ENCODE peak calls at places on chromosome 4, in five cellular contexts. One of them, this sample, is unnamed. For H3K27me3, the result is how much of the 10 kb centered on the place peaks cover.

GRCh38 chr4:141229408-141230101 is 8.9 kb downstream of the ZNF330 start:
- DNase-seq in SJCRH30: no peak
- DNase-seq in psoas muscle: no peak
- DNase-seq in transverse colon: no peak
- DNase-seq in testis: no peak
- DNase-seq in this sample: no peak

GRCh38 chr4:67638157-67638556 is 62.8 kb downstream of the UBA6 start:
- DNase-seq in SJCRH30: no peak
- DNase-seq in psoas muscle: no peak
- DNase-seq in transverse colon: no peak
- DNase-seq in testis: no peak
- DNase-seq in this sample: no peak

GRCh38 chr4:94419956-94420355 is 31.8 kb upstream of the PDLIM5 start:
- DNase-seq in SJCRH30: no peak
- DNase-seq in psoas muscle: no peak
- DNase-seq in transverse colon: no peak
- DNase-seq in testis: no peak
- DNase-seq in this sample: no peak

GRCh38 chr4:82430193-82431025 is at the start of the genes ENOPH1 and HNRNPDL:
- DNase-seq in SJCRH30: peak
- DNase-seq in psoas muscle: peak
- DNase-seq in transverse colon: peak
- DNase-seq in testis: peak
- DNase-seq in this sample: peak

GRCh38 chr4:171561419-171561818 is 251.8 kb upstream of the GALNTL6 start:
- DNase-seq in SJCRH30: no peak
- DNase-seq in psoas muscle: no peak
- DNase-seq in transverse colon: no peak
- DNase-seq in testis: no peak
- DNase-seq in this sample: no peak

GRCh38 chr4:173360587-173361221 is 10.1 kb upstream of the SAP30 start:
- DNase-seq in SJCRH30: no peak
- DNase-seq in psoas muscle: no peak
- DNase-seq in transverse colon: no peak
- DNase-seq in testis: no peak
- DNase-seq in this sample: peak

GRCh38 chr4:19807505-19807904 is 444.2 kb upstream of the SLIT2 start:
- DNase-seq in SJCRH30: no peak
- DNase-seq in psoas muscle: no peak
- DNase-seq in transverse colon: no peak
- DNase-seq in testis: no peak
- DNase-seq in this sample: no peak

GRCh38 chr4:129094347-129094746 is 1.0 kb upstream of the SCLT1 start:
- DNase-seq in SJCRH30: no peak
- DNase-seq in psoas muscle: no peak
- DNase-seq in transverse colon: no peak
- DNase-seq in testis: no peak
- DNase-seq in this sample: no peak

GRCh38 chr4:109810580-109811387 is 4.8 kb upstream of the GAR1 start:
- DNase-seq in SJCRH30: no peak
- DNase-seq in psoas muscle: no peak
- DNase-seq in transverse colon: peak
- DNase-seq in testis: no peak
- DNase-seq in this sample: no peak

GRCh38 chr4:123867910-123868587 is 471.5 kb downstream of the SPRY1 start:
- DNase-seq in SJCRH30: no peak
- DNase-seq in psoas muscle: no peak
- DNase-seq in transverse colon: no peak
- DNase-seq in testis: no peak
- DNase-seq in this sample: no peak

DNA sequence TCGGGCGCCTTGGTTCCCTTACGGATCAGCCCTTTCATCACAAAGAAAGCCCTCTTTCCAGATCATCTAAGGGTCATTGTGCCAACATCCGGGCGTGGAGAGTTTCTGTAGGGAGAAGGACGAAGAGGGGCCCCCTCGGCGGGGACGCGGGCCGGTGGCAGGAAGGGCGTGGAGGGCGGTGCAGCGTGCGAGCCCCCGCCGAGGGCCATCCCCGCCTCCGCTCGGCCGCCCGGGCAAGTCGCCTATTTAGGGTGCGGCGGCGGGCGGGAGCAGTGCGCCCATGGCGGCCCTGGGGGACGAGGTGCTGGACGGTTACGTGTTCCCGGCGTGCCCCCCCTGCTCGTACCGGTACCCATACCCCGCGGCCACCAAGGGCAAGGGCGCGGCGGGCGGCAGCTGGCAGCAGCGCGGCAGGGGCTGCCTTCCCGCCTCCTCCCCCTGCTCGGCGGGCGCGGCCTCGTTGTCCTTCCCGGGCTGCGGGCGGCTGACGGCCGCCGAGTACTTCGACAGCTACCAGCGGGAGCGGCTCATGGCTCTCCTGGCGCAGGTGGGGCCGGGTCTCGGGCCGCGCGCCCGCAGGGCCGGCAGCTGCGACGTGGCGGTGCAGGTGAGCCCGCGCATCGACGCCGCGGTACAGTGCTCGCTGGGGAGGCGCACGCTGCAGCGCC is at the start of gene ZAR1:
- DNase-seq in SJCRH30: no peak
- DNase-seq in psoas muscle: peak
- DNase-seq in transverse colon: no peak
- DNase-seq in testis: no peak
- DNase-seq in this sample: no peak
- H3K27me3 ChIP-seq in SJCRH30: under half
- H3K27me3 ChIP-seq in psoas muscle: half or more
- H3K27me3 ChIP-seq in transverse colon: half or more
- H3K27me3 ChIP-seq in testis: under half
- H3K27me3 ChIP-seq in this sample: under half

GRCh38 chr4:2048831-2049230 is 10.3 kb upstream of the NAT8L start:
- DNase-seq in SJCRH30: no peak
- DNase-seq in psoas muscle: no peak
- DNase-seq in transverse colon: no peak
- DNase-seq in testis: no peak
- DNase-seq in this sample: no peak

GRCh38 chr4:2047781-2048581 is 11.1 kb upstream of the NAT8L start:
- DNase-seq in SJCRH30: no peak
- DNase-seq in psoas muscle: no peak
- DNase-seq in transverse colon: no peak
- DNase-seq in testis: no peak
- DNase-seq in this sample: no peak

GRCh38 chr4:2049381-2049780 is 9.7 kb upstream of the NAT8L start:
- DNase-seq in SJCRH30: no peak
- DNase-seq in psoas muscle: no peak
- DNase-seq in transverse colon: no peak
- DNase-seq in testis: no peak
- DNase-seq in this sample: no peak

GRCh38 chr4:2049811-2050210 is 9.3 kb upstream of the NAT8L start:
- DNase-seq in SJCRH30: no peak
- DNase-seq in psoas muscle: no peak
- DNase-seq in transverse colon: no peak
- DNase-seq in testis: no peak
- DNase-seq in this sample: no peak

GRCh38 chr4:2051086-2051485 is 8.0 kb upstream of the NAT8L start:
- DNase-seq in SJCRH30: no peak
- DNase-seq in psoas muscle: no peak
- DNase-seq in transverse colon: no peak
- DNase-seq in testis: no peak
- DNase-seq in this sample: no peak
- H3K27me3 ChIP-seq in SJCRH30: under half
- H3K27me3 ChIP-seq in psoas muscle: under half
- H3K27me3 ChIP-seq in transverse colon: half or more
- H3K27me3 ChIP-seq in testis: under half
- H3K27me3 ChIP-seq in this sample: under half

DNA sequence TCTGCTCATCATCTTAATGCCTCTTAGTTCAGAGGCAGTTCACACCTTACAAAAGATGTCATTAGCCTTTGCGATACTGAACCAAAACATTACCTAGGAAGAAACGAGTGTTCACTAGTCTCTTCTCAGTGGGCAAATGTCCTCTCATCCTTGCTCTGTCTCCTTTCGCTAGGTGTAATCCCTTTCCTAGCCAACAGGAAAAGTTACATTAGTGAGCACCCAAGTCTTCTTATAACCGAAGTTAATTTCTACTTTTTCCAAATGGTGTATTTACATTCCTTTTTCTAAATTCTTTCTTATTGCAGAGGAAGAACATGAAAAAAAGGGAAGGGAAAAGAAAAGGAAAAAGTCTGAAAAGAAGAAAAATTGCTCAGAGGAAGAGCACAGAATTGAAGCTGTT is 46.9 kb downstream of the SMIM31 start:
- DNase-seq in SJCRH30: no peak
- DNase-seq in psoas muscle: no peak
- DNase-seq in transverse colon: no peak
- DNase-seq in testis: no peak
- DNase-seq in this sample: no peak
- H3K27me3 ChIP-seq in SJCRH30: under half
- H3K27me3 ChIP-seq in psoas muscle: under half
- H3K27me3 ChIP-seq in transverse colon: under half
- H3K27me3 ChIP-seq in testis: under half
- H3K27me3 ChIP-seq in this sample: under half

GRCh38 chr4:108157655-108158054 is 11.1 kb downstream of the LEF1 start:
- DNase-seq in SJCRH30: no peak
- DNase-seq in psoas muscle: no peak
- DNase-seq in transverse colon: no peak
- DNase-seq in testis: no peak
- DNase-seq in this sample: no peak

GRCh38 chr4:108163352-108163751 is 5.4 kb downstream of the LEF1 start:
- DNase-seq in SJCRH30: no peak
- DNase-seq in psoas muscle: no peak
- DNase-seq in transverse colon: no peak
- DNase-seq in testis: no peak
- DNase-seq in this sample: peak

GRCh38 chr4:108159845-108160244 is 8.9 kb downstream of the LEF1 start:
- DNase-seq in SJCRH30: no peak
- DNase-seq in psoas muscle: no peak
- DNase-seq in transverse colon: no peak
- DNase-seq in testis: no peak
- DNase-seq in this sample: no peak

GRCh38 chr4:108156391-108156790 is 12.3 kb downstream of the LEF1 start:
- DNase-seq in SJCRH30: no peak
- DNase-seq in psoas muscle: no peak
- DNase-seq in transverse colon: no peak
- DNase-seq in testis: no peak
- DNase-seq in this sample: no peak

DNA sequence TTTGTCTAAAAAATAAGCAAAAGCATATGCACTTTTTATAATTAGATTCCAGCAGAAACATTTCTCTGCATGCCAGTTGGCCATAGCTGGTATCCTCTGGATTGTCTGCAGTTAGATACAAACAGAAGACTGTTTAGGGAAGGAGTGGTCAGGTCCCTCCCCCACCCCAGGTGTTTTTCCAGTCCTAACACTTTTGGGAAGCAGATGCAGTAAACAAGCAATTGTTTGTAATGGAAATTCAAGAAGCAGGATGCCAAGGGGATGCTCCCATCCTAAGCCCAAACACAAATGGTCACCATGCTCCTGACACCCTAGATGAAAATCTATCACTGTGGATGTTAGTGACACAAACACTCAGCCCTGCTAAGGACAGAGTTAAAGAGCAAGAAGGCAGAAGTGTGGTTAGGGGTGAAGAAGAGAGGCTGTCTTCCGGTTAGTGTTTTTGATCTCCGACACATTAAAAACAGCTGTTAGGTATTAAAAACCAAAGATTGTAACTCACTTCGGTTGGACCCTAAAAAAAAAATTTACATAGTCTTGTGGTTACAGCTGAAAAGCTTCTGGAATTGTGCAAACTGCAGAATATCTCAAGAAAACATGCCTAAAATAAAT is 7.9 kb downstream of the LEF1 start:
- DNase-seq in SJCRH30: no peak
- DNase-seq in psoas muscle: no peak
- DNase-seq in transverse colon: no peak
- DNase-seq in testis: no peak
- DNase-seq in this sample: no peak
- H3K27me3 ChIP-seq in SJCRH30: under half
- H3K27me3 ChIP-seq in psoas muscle: half or more
- H3K27me3 ChIP-seq in transverse colon: half or more
- H3K27me3 ChIP-seq in testis: under half
- H3K27me3 ChIP-seq in this sample: under half

GRCh38 chr4:184313710-184314659 is 96.3 kb upstream of the ENPP6 start:
- DNase-seq in SJCRH30: no peak
- DNase-seq in psoas muscle: no peak
- DNase-seq in transverse colon: peak
- DNase-seq in testis: no peak
- DNase-seq in this sample: no peak
- H3K27me3 ChIP-seq in SJCRH30: under half
- H3K27me3 ChIP-seq in psoas muscle: under half
- H3K27me3 ChIP-seq in transverse colon: under half
- H3K27me3 ChIP-seq in testis: under half
- H3K27me3 ChIP-seq in this sample: under half

GRCh38 chr4:7514281-7514680 is 79.6 kb upstream of the PSAPL1 start:
- DNase-seq in SJCRH30: no peak
- DNase-seq in psoas muscle: no peak
- DNase-seq in transverse colon: no peak
- DNase-seq in testis: no peak
- DNase-seq in this sample: no peak
- H3K27me3 ChIP-seq in SJCRH30: under half
- H3K27me3 ChIP-seq in psoas muscle: under half
- H3K27me3 ChIP-seq in transverse colon: under half
- H3K27me3 ChIP-seq in testis: under half
- H3K27me3 ChIP-seq in this sample: under half

DNA sequence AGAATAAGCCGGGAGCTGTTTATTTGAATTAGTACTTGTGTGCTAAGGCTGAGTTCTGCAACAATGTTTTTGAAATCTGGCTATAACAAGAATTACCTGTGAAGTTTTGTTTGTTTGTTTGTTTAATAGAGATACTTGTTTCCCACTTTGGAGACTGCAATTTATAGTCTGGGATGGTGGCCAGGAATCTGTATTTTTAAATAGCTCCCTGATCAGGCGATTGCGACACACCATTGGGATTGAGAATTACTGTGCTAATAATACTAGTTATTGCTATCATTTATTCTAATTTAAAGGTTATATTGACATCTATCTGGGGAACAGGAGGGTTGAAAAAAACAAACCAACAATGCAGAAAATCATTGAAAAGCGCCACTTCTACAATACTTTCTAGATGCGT is 951.6 kb upstream of the TENM3 start:
- DNase-seq in SJCRH30: no peak
- DNase-seq in psoas muscle: no peak
- DNase-seq in transverse colon: no peak
- DNase-seq in testis: no peak
- DNase-seq in this sample: no peak
- H3K27me3 ChIP-seq in SJCRH30: under half
- H3K27me3 ChIP-seq in psoas muscle: under half
- H3K27me3 ChIP-seq in transverse colon: under half
- H3K27me3 ChIP-seq in testis: under half
- H3K27me3 ChIP-seq in this sample: under half